ENCODE peak calls at places on chromosome 20, in ten cellular contexts. J is choroid plexus epithelial cell; R is right cardiac atrium; E is colonic mucosa; V is fibroblast of lung; U is AG09309; I is tibial artery; D is PC-9; B is dorsolateral prefrontal cortex; T is CD8-positive, alpha-beta T cell. Z is an unnamed sample.

GRCh38 chr20:38059832-38060231 is 26.3 kb downstream of the RPRD1B start:
- DNase-seq in D (no peak), E (peak), J (no peak), R (no peak), B (no peak), V (no peak), U (no peak), I (no peak), T (no peak), Z (no peak)

GRCh38 chr20:24956001-24956761 is 7.1 kb downstream of the CST7 start:
- DNase-seq in T (no peak), B (no peak), J (no peak), I (no peak), R (no peak), U (no peak), E (no peak), V (no peak), D (no peak), Z (no peak)

GRCh38 chr20:34507661-34508060 is 8.6 kb upstream of the DYNLRB1 start:
- DNase-seq in U (no peak), J (no peak), E (no peak), D (no peak), R (no peak), V (no peak), I (no peak), T (no peak), B (no peak), Z (no peak)

GRCh38 chr20:16062661-16063591 is 510.3 kb downstream of the KIF16B start:
- DNase-seq in V (peak), I (no peak), B (no peak), D (no peak), R (no peak), E (no peak), J (no peak), U (no peak), T (no peak), Z (no peak)

GRCh38 chr20:34543457-34544056 is 15.0 kb upstream of the MAP1LC3A start:
- DNase-seq in B (no peak), J (no peak), U (no peak), T (no peak), E (no peak), I (no peak), R (no peak), V (no peak), D (no peak), Z (peak)

GRCh38 chr20:41734506-41734945 is 116.3 kb upstream of the CHD6 start:
- DNase-seq in V (peak), E (peak), B (no peak), J (peak), I (peak), D (peak), T (peak), U (no peak), R (peak), Z (no peak)

GRCh38 chr20:32787168-32787567 is 25.0 kb downstream of the DNMT3B start:
- DNase-seq in J (no peak), E (no peak), V (no peak), I (no peak), R (no peak), B (no peak), D (no peak), U (no peak), T (no peak), Z (no peak)

GRCh38 chr20:58219342-58219700 is 9.1 kb downstream of the ANKRD60 start:
- DNase-seq in D (peak), B (no peak), T (no peak), V (peak), U (peak), J (peak), E (no peak), I (no peak), R (no peak), Z (no peak)

GRCh38 chr20:55514498-55514897 is 490.8 kb downstream of the CBLN4 start:
- DNase-seq in U (no peak), B (no peak), V (no peak), J (no peak), R (no peak), I (no peak), D (no peak), T (no peak), E (no peak), Z (no peak)

GRCh38 chr20:53034899-53035298 is 62.7 kb downstream of the TSHZ2 start:
- DNase-seq in U (no peak), I (no peak), E (no peak), B (no peak), D (no peak), T (no peak), V (no peak), R (no peak), J (no peak), Z (no peak)

GRCh38 chr20:32436968-32437367 is 78.8 kb downstream of the ASXL1 start:
- DNase-seq in R (no peak), B (no peak), E (no peak), T (no peak), D (no peak), J (no peak), V (no peak), U (no peak), I (no peak), Z (no peak)

GRCh38 chr20:26276811-26277210 is 580.2 kb upstream of the ZNF337 start:
- DNase-seq in U (no peak), B (no peak), E (no peak), V (no peak), T (no peak), I (no peak), J (peak), R (no peak), D (no peak), Z (no peak)

GRCh38 chr20:47392721-47393073 is 36.2 kb upstream of the ZMYND8 start:
- DNase-seq in E (no peak), V (no peak), B (no peak), U (no peak), D (peak), T (no peak), I (no peak), R (no peak), J (no peak), Z (no peak)

GRCh38 chr20:10771435-10772140 is 97.8 kb upstream of the JAG1 start:
- DNase-seq in T (no peak), V (peak), R (no peak), U (no peak), J (peak), D (no peak), B (no peak), I (no peak), E (no peak), Z (no peak)

GRCh38 chr20:22080985-22081384 is 375.5 kb downstream of the PAX1 start:
- DNase-seq in E (no peak), I (no peak), V (peak), T (no peak), U (no peak), B (no peak), D (no peak), J (no peak), R (no peak), Z (no peak)

GRCh38 chr20:19920388-19921138 is 96.6 kb upstream of the NAA20 start:
- DNase-seq in E (no peak), T (no peak), J (peak), D (no peak), R (no peak), I (no peak), V (no peak), B (no peak), U (no peak), Z (no peak)

GRCh38 chr20:36988494-36988966 is 37.0 kb upstream of the SAMHD1 start:
- DNase-seq in U (no peak), T (no peak), B (no peak), E (no peak), V (peak), D (no peak), J (peak), I (no peak), R (no peak), Z (no peak)

GRCh38 chr20:51610111-51610510 is 67.6 kb upstream of the NFATC2 start:
- DNase-seq in T (no peak), I (no peak), U (no peak), D (no peak), R (no peak), V (no peak), B (no peak), J (no peak), E (no peak), Z (no peak)

GRCh38 chr20:46695888-46696287 is 6.6 kb upstream of the TP53RK start:
- DNase-seq in R (no peak), D (no peak), V (peak), T (no peak), E (no peak), B (no peak), I (no peak), U (peak), J (peak), Z (no peak)

GRCh38 chr20:19047040-19047950 is 165.1 kb upstream of the SLC24A3 start:
- DNase-seq in T (no peak), E (peak), I (peak), B (no peak), V (no peak), R (peak), U (no peak), D (peak), J (no peak), Z (peak)

GRCh38 chr20:35166242-35166830 is 5.5 kb upstream of the PROCR start:
- DNase-seq in V (peak), R (peak), E (peak), I (peak), T (no peak), U (no peak), D (no peak), B (no peak), J (peak), Z (no peak)

GRCh38 chr20:53599378-53599777 is 5.7 kb upstream of the ZNF217 start:
- DNase-seq in I (peak), D (no peak), R (no peak), B (no peak), J (no peak), V (no peak), E (peak), T (no peak), U (no peak), Z (no peak)

GRCh38 chr20:6395695-6396094 is 272.9 kb upstream of the FERMT1 start:
- DNase-seq in R (no peak), E (no peak), J (peak), B (no peak), U (no peak), D (no peak), V (peak), I (no peak), T (no peak), Z (no peak)

GRCh38 chr20:59779656-59780380 is 153.6 kb downstream of the SYCP2 start:
- DNase-seq in T (no peak), D (no peak), V (no peak), R (no peak), I (no peak), J (no peak), U (no peak), B (no peak), E (peak), Z (no peak)

GRCh38 chr20:30412972-30413371 is 844.5 kb upstream of the DEFB115 start:
- DNase-seq in R (no peak), B (no peak), D (no peak), V (no peak), I (no peak), E (no peak), T (no peak), J (no peak), U (no peak), Z (no peak)

GRCh38 chr20:24791949-24792348 is 157.1 kb upstream of the CST7 start:
- DNase-seq in R (no peak), V (no peak), T (no peak), B (no peak), D (no peak), U (no peak), I (no peak), J (no peak), E (no peak), Z (no peak)

GRCh38 chr20:58847483-58847882 is 3.2 kb downstream of the GNAS-AS1 start:
- DNase-seq in T (no peak), E (no peak), J (no peak), B (no peak), D (no peak), I (no peak), U (no peak), R (no peak), V (no peak), Z (no peak)

GRCh38 chr20:37564016-37564387 is 36.3 kb upstream of the BLCAP start:
- DNase-seq in E (no peak), I (no peak), J (no peak), R (no peak), B (no peak), U (no peak), D (no peak), T (no peak), V (no peak), Z (no peak)

GRCh38 chr20:40524071-40524470 is 165.0 kb downstream of the MAFB start:
- DNase-seq in J (peak), E (no peak), V (no peak), U (no peak), I (no peak), D (no peak), B (no peak), R (no peak), T (no peak), Z (no peak)

GRCh38 chr20:8853805-8854338 is 215.0 kb upstream of the PLCB4 start:
- DNase-seq in T (no peak), I (no peak), R (no peak), J (peak), U (peak), B (no peak), V (peak), D (peak), E (peak), Z (peak)

GRCh38 chr20:47160240-47160639 is 196.3 kb downstream of the ZMYND8 start:
- DNase-seq in U (no peak), D (no peak), I (no peak), B (no peak), J (no peak), V (no peak), R (no peak), T (no peak), E (no peak), Z (no peak)

GRCh38 chr20:21767739-21768223 is 62.3 kb downstream of the PAX1 start:
- DNase-seq in B (no peak), R (no peak), D (peak), V (no peak), T (no peak), E (no peak), I (no peak), J (no peak), U (no peak), Z (no peak)

GRCh38 chr20:5282561-5282960 is 34.2 kb downstream of the PROKR2 start:
- DNase-seq in B (no peak), D (no peak), I (no peak), E (no peak), V (no peak), J (no peak), R (no peak), T (no peak), U (no peak), Z (no peak)

GRCh38 chr20:8744228-8744844 is 324.6 kb upstream of the PLCB4 start:
- DNase-seq in V (peak), D (no peak), R (no peak), E (no peak), U (no peak), T (no peak), B (no peak), J (peak), I (no peak), Z (no peak)

GRCh38 chr20:43384321-43384940 is 73.3 kb upstream of the SRSF6 start:
- DNase-seq in U (no peak), R (no peak), B (no peak), I (no peak), J (no peak), E (no peak), V (no peak), T (no peak), D (no peak), Z (no peak)

GRCh38 chr20:32832664-32833063 is 12.9 kb downstream of the MAPRE1 start:
- DNase-seq in T (no peak), U (no peak), R (no peak), I (no peak), E (no peak), B (no peak), V (no peak), J (no peak), D (no peak), Z (no peak)

GRCh38 chr20:46325788-46326472 is 17.6 kb upstream of the CDH22 start:
- DNase-seq in T (no peak), R (no peak), D (no peak), B (no peak), I (no peak), V (no peak), J (no peak), U (no peak), E (no peak), Z (no peak)

DNA sequence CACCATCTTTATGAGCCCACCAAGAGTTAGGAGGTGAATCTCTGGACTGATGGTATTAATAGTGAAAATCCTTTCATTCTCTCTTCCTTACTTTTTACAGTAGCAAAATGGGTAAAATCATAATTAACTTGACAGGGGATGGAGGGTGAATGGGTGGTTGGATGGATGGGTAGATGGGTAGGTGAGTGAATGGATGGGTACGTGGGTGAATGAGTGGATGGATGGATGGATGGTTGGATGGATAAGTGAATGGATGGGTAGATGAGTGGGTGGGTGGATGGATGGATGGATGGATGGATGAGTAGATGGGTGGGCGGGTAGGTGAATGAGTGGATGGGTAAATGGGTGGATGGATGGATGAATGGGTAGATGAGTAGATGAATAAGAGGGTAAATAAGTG is 63.2 kb downstream of the BMP7 start:
- DNase-seq in E (no peak), I (no peak), U (no peak), J (no peak), R (no peak), T (no peak), D (no peak), V (no peak), B (no peak), Z (no peak)
- H3K4me3 ChIP-seq in E (no peak), I (no peak), U (no peak), J (no peak), R (no peak), T (no peak), D (no peak), V (no peak), B (no peak), Z (no peak)

GRCh38 chr20:3710027-3710426 is 2.4 kb downstream of the SIGLEC1 start:
- DNase-seq in V (no peak), D (no peak), R (peak), T (no peak), B (no peak), J (no peak), U (no peak), E (no peak), I (no peak), Z (no peak)
- H3K4me3 ChIP-seq in V (no peak), D (no peak), R (no peak), T (no peak), B (no peak), J (no peak), U (no peak), E (no peak), I (no peak), Z (no peak)

DNA sequence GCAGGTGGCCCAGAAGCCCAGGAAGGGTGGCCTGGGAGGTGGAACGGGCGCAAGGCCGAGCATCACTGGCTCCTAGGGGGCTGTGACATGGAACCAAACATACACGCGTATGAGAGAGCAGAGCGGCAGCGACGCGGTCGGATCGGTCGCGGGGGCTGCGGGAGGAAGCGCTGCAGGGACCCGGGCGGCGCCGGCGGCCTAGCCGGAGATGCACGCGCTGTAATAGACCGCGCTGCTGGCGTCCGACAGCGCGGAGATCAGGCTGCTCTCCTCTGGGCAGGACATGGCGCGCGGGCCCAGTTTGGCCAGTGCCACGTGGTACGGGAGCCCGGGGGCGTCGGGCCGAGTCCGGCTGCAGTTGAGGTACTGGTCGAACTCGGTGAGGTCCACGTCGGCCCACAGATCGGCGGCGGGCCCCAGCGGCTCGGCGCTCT is 1.5 kb downstream of the SOX18 start:
- DNase-seq in I (no peak), E (no peak), B (no peak), R (no peak), T (no peak), D (no peak), U (no peak), V (no peak), J (no peak), Z (no peak)
- H3K4me3 ChIP-seq in I (peak), E (peak), B (peak), R (peak), T (no peak), D (no peak), U (no peak), V (no peak), J (no peak), Z (no peak)

DNA sequence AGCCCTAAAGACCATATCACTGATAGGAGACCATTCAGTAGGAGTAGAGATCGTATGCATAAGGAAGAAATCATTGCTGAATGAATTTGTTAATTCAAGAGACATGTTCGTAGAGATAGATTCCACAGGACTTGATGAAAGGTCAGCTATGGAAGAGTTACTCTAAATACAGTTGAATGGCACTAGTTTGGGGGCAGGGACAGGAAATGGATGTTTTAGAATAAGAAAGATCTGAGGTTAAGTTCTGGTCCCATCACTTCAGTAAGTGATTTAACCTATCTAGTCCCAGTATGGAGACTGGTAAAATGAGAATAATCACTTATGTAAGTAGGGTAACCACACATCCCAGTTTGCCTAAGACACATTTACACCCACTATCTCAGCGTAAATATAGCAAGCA is 2.9 kb upstream of the BFSP1 start:
- DNase-seq in V (no peak), R (no peak), B (no peak), U (no peak), J (no peak), T (no peak), I (no peak), D (no peak), E (no peak), Z (no peak)
- H3K4me3 ChIP-seq in V (no peak), R (no peak), B (no peak), U (no peak), J (no peak), T (no peak), I (no peak), D (no peak), E (no peak), Z (no peak)

GRCh38 chr20:62850333-62850974 is 11.2 kb downstream of the TCFL5 start:
- DNase-seq in U (no peak), B (peak), T (no peak), R (no peak), D (no peak), I (no peak), J (no peak), V (no peak), E (no peak), Z (no peak)
- H3K4me3 ChIP-seq in U (no peak), B (peak), T (no peak), R (no peak), D (no peak), I (no peak), J (no peak), V (no peak), E (no peak), Z (no peak)

GRCh38 chr20:62021794-62022419 is 43.8 kb downstream of the TAF4 start:
- DNase-seq in V (no peak), I (no peak), U (no peak), J (no peak), D (no peak), E (no peak), T (no peak), R (no peak), B (no peak), Z (peak)

GRCh38 chr20:62019881-62020492 is 45.7 kb downstream of the TAF4 start:
- DNase-seq in E (no peak), I (no peak), U (no peak), J (no peak), B (no peak), D (no peak), T (no peak), R (no peak), V (no peak), Z (no peak)

GRCh38 chr20:62020935-62021701 is 44.6 kb downstream of the TAF4 start:
- DNase-seq in D (no peak), V (peak), T (no peak), E (no peak), J (peak), I (no peak), R (peak), B (peak), U (no peak), Z (peak)

GRCh38 chr20:62018437-62019143 is 47.1 kb downstream of the TAF4 start:
- DNase-seq in B (no peak), E (no peak), I (no peak), T (no peak), R (no peak), J (no peak), U (no peak), V (no peak), D (no peak), Z (no peak)

GRCh38 chr20:62019144-62019805 is 46.4 kb downstream of the TAF4 start:
- DNase-seq in B (no peak), U (no peak), I (no peak), V (no peak), E (no peak), J (no peak), D (no peak), T (no peak), R (peak), Z (no peak)
- H3K4me3 ChIP-seq in B (no peak), U (no peak), I (no peak), V (no peak), E (no peak), J (no peak), D (no peak), T (no peak), R (no peak), Z (no peak)